ENCODE peak calls at places on chromosomes 1 and 21, in ten cellular contexts. One of them, this sample, is unnamed.

GRCh38 chr1:117166076-117166475 is 44.5 kb upstream of the TRIM45 start:
- DNase-seq in GM10248: no peak
- DNase-seq in HCT116: no peak
- DNase-seq in HL-60: no peak
- DNase-seq in GM23338: no peak
- DNase-seq in epithelial cell of esophagus: peak; percentile 90
- DNase-seq in GM12878: no peak
- DNase-seq in fibroblast of lung: peak; percentile 89
- DNase-seq in transverse colon: no peak
- DNase-seq in A549: peak; percentile 58
- DNase-seq in this sample: peak; percentile 23

GRCh38 chr1:153404768-153405167 is 11.6 kb upstream of the S100A7A start:
- DNase-seq in epithelial cell of esophagus: no peak
- DNase-seq in transverse colon: peak; percentile 33
- DNase-seq in fibroblast of lung: no peak
- DNase-seq in HCT116: peak; percentile 39
- DNase-seq in GM23338: peak; percentile 69
- DNase-seq in A549: peak; percentile 47
- DNase-seq in GM10248: peak; percentile 47
- DNase-seq in GM12878: no peak
- DNase-seq in HL-60: peak; percentile 76
- DNase-seq in this sample: no peak

GRCh38 chr1:36326499-36326898 is 3.1 kb upstream of the EVA1B start:
- DNase-seq in GM12878: no peak
- DNase-seq in A549: no peak
- DNase-seq in transverse colon: no peak
- DNase-seq in GM23338: no peak
- DNase-seq in epithelial cell of esophagus: peak; percentile 37
- DNase-seq in fibroblast of lung: no peak
- DNase-seq in GM10248: no peak
- DNase-seq in HCT116: no peak
- DNase-seq in HL-60: no peak
- DNase-seq in this sample: no peak

GRCh38 chr1:42962641-42963377 is 4.1 kb upstream of the SLC2A1 start:
- DNase-seq in GM23338: peak; percentile 94
- DNase-seq in HL-60: no peak
- DNase-seq in fibroblast of lung: peak; percentile 70
- DNase-seq in A549: peak; percentile 80
- DNase-seq in HCT116: no peak
- DNase-seq in GM10248: no peak
- DNase-seq in transverse colon: no peak
- DNase-seq in epithelial cell of esophagus: peak; percentile 95
- DNase-seq in GM12878: no peak
- DNase-seq in this sample: no peak

GRCh38 chr1:235416662-235417049 is 49.4 kb downstream of the TBCE start:
- DNase-seq in GM10248: no peak
- DNase-seq in epithelial cell of esophagus: peak; percentile 63
- DNase-seq in GM12878: no peak
- DNase-seq in HL-60: no peak
- DNase-seq in transverse colon: no peak
- DNase-seq in HCT116: no peak
- DNase-seq in fibroblast of lung: peak; percentile 54
- DNase-seq in GM23338: no peak
- DNase-seq in A549: no peak
- DNase-seq in this sample: peak; percentile 45

GRCh38 chr1:30664103-30664755 is 59.2 kb downstream of the MATN1 start:
- DNase-seq in HL-60: no peak
- DNase-seq in transverse colon: no peak
- DNase-seq in fibroblast of lung: no peak
- DNase-seq in GM23338: no peak
- DNase-seq in GM10248: no peak
- DNase-seq in GM12878: no peak
- DNase-seq in HCT116: no peak
- DNase-seq in epithelial cell of esophagus: no peak
- DNase-seq in A549: no peak
- DNase-seq in this sample: no peak

GRCh38 chr1:10280442-10281350 is 70.3 kb downstream of the KIF1B start:
- DNase-seq in HCT116: no peak
- DNase-seq in HL-60: no peak
- DNase-seq in epithelial cell of esophagus: no peak
- DNase-seq in GM12878: no peak
- DNase-seq in GM10248: no peak
- DNase-seq in A549: no peak
- DNase-seq in fibroblast of lung: peak; percentile 56
- DNase-seq in transverse colon: no peak
- DNase-seq in GM23338: no peak
- DNase-seq in this sample: no peak

GRCh38 chr1:155504207-155504606 is 58.4 kb downstream of the ASH1L start:
- DNase-seq in GM23338: peak; percentile 60
- DNase-seq in epithelial cell of esophagus: peak; percentile 52
- DNase-seq in transverse colon: no peak
- DNase-seq in GM10248: peak; percentile 38
- DNase-seq in fibroblast of lung: peak; percentile 18
- DNase-seq in A549: peak; percentile 55
- DNase-seq in HL-60: peak; percentile 17
- DNase-seq in HCT116: peak; percentile 24
- DNase-seq in GM12878: no peak
- DNase-seq in this sample: peak; percentile 18

GRCh38 chr1:210292276-210292851 is 36.3 kb upstream of the HHAT start:
- DNase-seq in HL-60: no peak
- DNase-seq in GM10248: peak; percentile 64
- DNase-seq in A549: peak; percentile 49
- DNase-seq in epithelial cell of esophagus: no peak
- DNase-seq in HCT116: peak; percentile 26
- DNase-seq in GM23338: peak; percentile 91
- DNase-seq in transverse colon: peak; percentile 79
- DNase-seq in GM12878: no peak
- DNase-seq in fibroblast of lung: peak; percentile 45
- DNase-seq in this sample: peak; percentile 10

GRCh38 chr1:20138961-20139550 is at the start of gene PLA2G2F:
- DNase-seq in GM10248: no peak
- DNase-seq in GM12878: no peak
- DNase-seq in fibroblast of lung: no peak
- DNase-seq in GM23338: no peak
- DNase-seq in HCT116: no peak
- DNase-seq in HL-60: no peak
- DNase-seq in transverse colon: no peak
- DNase-seq in epithelial cell of esophagus: no peak
- DNase-seq in A549: no peak
- DNase-seq in this sample: no peak

GRCh38 chr1:159275891-159276290 is 26.2 kb upstream of the FCER1A start:
- DNase-seq in fibroblast of lung: no peak
- DNase-seq in A549: no peak
- DNase-seq in HL-60: no peak
- DNase-seq in epithelial cell of esophagus: no peak
- DNase-seq in GM23338: no peak
- DNase-seq in GM10248: no peak
- DNase-seq in transverse colon: no peak
- DNase-seq in HCT116: no peak
- DNase-seq in GM12878: no peak
- DNase-seq in this sample: no peak

DNA sequence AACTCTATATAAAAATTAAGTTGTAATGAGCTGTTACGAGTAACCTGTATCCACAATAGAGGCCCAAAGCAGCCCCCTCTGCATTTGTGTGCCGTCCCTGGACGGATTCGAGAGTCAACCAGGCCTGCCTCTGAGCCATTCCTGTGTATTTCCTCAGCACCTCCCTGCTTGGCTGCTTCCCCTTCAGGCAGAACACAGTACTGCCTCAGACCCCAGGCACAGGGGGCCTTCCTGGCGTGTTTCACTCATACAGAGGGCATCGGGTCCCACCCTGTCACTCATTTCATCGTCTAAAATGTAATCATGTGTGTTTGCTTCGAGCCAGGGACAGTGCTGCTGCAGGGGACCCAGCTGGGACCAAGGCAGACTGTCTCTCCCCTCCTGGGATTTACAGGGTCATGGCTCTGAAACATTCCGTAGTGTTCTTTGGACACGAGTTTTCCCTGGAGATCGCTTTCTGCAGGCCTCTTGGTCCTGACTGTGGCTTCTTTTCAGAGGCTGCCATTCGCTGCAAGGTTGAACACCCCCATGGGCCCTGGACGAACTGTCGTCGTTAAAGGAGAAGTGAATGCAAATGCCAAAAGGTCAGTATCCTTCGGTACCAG is 19.4 kb downstream of the LGALS8 start:
- DNase-seq in transverse colon: no peak
- DNase-seq in HL-60: no peak
- DNase-seq in A549: peak; percentile 14
- DNase-seq in GM12878: no peak
- DNase-seq in GM10248: no peak
- DNase-seq in fibroblast of lung: no peak
- DNase-seq in GM23338: peak; percentile 56
- DNase-seq in HCT116: no peak
- DNase-seq in epithelial cell of esophagus: no peak
- DNase-seq in this sample: no peak
- TF ChIP-seq CTCF in transverse colon: no peak
- TF ChIP-seq CTCF in HL-60: no peak
- TF ChIP-seq CTCF in A549: no peak
- TF ChIP-seq CTCF in GM12878: peak; percentile 17
- TF ChIP-seq CTCF in GM10248: no peak
- TF ChIP-seq CTCF in fibroblast of lung: peak; percentile 7
- TF ChIP-seq CTCF in GM23338: peak; percentile 27
- TF ChIP-seq CTCF in HCT116: no peak
- TF ChIP-seq CTCF in epithelial cell of esophagus: no peak
- TF ChIP-seq CTCF in this sample: peak; percentile 7

GRCh38 chr1:162416215-162416614 is 4.3 kb upstream of the SH2D1B start:
- DNase-seq in GM23338: no peak
- DNase-seq in HL-60: no peak
- DNase-seq in HCT116: no peak
- DNase-seq in GM12878: no peak
- DNase-seq in epithelial cell of esophagus: no peak
- DNase-seq in fibroblast of lung: no peak
- DNase-seq in GM10248: no peak
- DNase-seq in A549: no peak
- DNase-seq in transverse colon: no peak
- DNase-seq in this sample: no peak
- TF ChIP-seq CTCF in GM23338: no peak
- TF ChIP-seq CTCF in HL-60: no peak
- TF ChIP-seq CTCF in HCT116: no peak
- TF ChIP-seq CTCF in GM12878: no peak
- TF ChIP-seq CTCF in epithelial cell of esophagus: no peak
- TF ChIP-seq CTCF in fibroblast of lung: no peak
- TF ChIP-seq CTCF in GM10248: no peak
- TF ChIP-seq CTCF in A549: no peak
- TF ChIP-seq CTCF in transverse colon: no peak
- TF ChIP-seq CTCF in this sample: no peak

DNA sequence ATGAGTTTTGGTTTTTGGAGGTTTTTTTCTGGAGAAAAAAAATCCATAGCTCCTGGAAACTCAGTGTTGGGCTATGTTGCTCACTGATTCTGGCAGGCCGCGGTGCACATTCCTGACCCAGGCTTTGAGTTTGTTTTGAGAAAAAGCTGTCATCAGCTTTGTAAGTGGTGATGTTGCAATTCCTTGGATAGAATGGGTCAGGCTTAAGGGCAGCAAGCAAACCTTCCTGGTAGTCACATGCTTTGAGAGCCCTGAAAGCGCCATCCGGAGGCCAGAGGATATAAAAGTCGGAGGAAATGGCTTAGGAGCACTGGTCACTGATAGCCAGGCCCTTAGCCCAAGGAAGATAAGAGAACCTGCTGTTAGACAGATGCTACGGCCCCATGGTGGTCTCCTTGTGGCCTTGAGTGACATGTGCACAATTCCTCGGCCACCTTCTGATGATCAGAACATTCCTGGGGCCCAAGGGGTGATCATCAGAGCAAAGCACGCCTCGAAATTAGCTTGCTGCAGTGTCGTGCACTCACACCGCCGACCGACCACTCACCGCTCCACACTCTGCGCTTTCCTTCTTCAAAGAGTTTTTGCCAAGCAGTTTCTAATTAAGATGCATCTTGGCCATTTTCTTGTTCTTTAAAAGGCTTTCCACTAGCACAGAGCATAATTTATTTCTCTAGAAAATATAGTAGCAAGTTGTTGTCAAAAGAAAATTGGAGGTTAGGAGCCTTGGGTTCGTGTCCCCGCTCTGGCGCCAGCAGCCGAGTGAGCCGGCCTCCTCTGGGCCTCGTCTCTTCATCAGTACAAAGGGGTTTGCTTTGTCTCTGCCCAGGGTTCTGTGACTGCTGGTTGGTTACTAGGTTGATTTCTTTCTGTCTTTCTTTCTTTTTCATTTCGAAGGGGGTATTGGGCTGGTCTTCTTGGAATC is 78.7 kb downstream of the MAN1C1 start:
- DNase-seq in GM23338: peak; percentile 88
- DNase-seq in fibroblast of lung: peak; percentile 99
- DNase-seq in transverse colon: peak; percentile 57
- DNase-seq in A549: peak; percentile 82
- DNase-seq in GM10248: peak; percentile 5
- DNase-seq in HCT116: no peak
- DNase-seq in GM12878: no peak
- DNase-seq in HL-60: no peak
- DNase-seq in epithelial cell of esophagus: peak; percentile 94
- DNase-seq in this sample: peak; percentile 59
- TF ChIP-seq CTCF in GM23338: peak; percentile 48
- TF ChIP-seq CTCF in fibroblast of lung: peak; percentile 56
- TF ChIP-seq CTCF in transverse colon: no peak
- TF ChIP-seq CTCF in A549: peak; percentile 25
- TF ChIP-seq CTCF in GM10248: no peak
- TF ChIP-seq CTCF in HCT116: peak; percentile 49
- TF ChIP-seq CTCF in GM12878: no peak
- TF ChIP-seq CTCF in HL-60: no peak
- TF ChIP-seq CTCF in epithelial cell of esophagus: peak; percentile 11
- TF ChIP-seq CTCF in this sample: peak; percentile 13

DNA sequence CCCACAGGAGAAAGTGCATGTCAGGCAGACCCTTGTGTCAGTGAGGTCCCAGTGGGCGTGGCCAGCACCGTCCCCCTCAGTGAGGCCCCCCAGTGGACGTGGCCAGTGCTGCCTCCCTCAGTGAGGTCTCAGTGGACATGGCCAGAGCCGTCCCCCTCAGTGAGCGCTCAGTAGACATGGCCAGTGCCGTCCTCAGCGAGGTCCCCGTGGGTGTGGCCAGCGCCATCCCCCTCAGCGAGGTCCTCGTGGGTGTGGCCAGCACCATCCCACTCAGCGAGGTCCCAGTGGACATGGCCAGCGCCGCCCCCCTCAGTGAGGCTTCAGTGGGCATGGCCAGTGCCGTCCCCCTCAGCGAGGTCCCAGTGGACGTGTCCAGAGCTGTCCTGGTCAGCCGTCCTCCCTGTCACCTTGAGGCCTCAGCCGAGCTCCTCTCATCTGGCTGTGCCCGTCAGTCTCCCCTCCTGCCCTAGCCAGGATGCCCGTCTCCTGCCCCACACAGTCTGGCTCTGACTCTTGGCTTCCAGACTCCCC is 35.5 kb downstream of the PDE9A start:
- DNase-seq in GM12878: no peak
- DNase-seq in GM23338: no peak
- DNase-seq in HCT116: no peak
- DNase-seq in A549: no peak
- DNase-seq in transverse colon: no peak
- DNase-seq in fibroblast of lung: no peak
- DNase-seq in GM10248: no peak
- DNase-seq in epithelial cell of esophagus: no peak
- DNase-seq in HL-60: no peak
- DNase-seq in this sample: no peak
- TF ChIP-seq CTCF in GM12878: no peak
- TF ChIP-seq CTCF in GM23338: peak; percentile 20
- TF ChIP-seq CTCF in HCT116: no peak
- TF ChIP-seq CTCF in A549: no peak
- TF ChIP-seq CTCF in transverse colon: no peak
- TF ChIP-seq CTCF in fibroblast of lung: no peak
- TF ChIP-seq CTCF in GM10248: no peak
- TF ChIP-seq CTCF in epithelial cell of esophagus: no peak
- TF ChIP-seq CTCF in HL-60: no peak
- TF ChIP-seq CTCF in this sample: no peak

This sample was measured in foreskin keratinocyte.